ENCODE peak calls at places on chromosomes 1 and 21, in six cellular contexts. M is left ventricle myocardium inferior; I is activated naive CD8-positive, alpha-beta T cell treated with anti-CD3 and anti-CD28 coated beads for 36 hours; O is cardiac fibroblast; Z is astrocyte of the hippocampus; G is ACHN. P is an unnamed sample.

GRCh38 chr21:18549214-18549905 is 145.8 kb upstream of the TMPRSS15 start:
- DNase-seq in Z (peak), O (no peak), G (no peak), I (no peak), M (no peak), P (no peak)

GRCh38 chr1:158149175-158149574 is 31.5 kb upstream of the CD1D start:
- DNase-seq in M (peak), O (peak), Z (no peak), G (no peak), I (peak), P (no peak)

GRCh38 chr1:77900687-77901293 is 12.4 kb downstream of the NEXN start:
- DNase-seq in M (no peak), Z (peak), I (peak), O (peak), G (peak), P (peak)

GRCh38 chr1:42251042-42251441 is 84.0 kb downstream of the FOXJ3 start:
- DNase-seq in O (no peak), I (no peak), M (no peak), G (no peak), Z (no peak), P (no peak)

GRCh38 chr1:172588296-172589291 is 55.6 kb downstream of the SUCO start:
- DNase-seq in I (peak), M (no peak), O (peak), G (peak), Z (peak), P (no peak)

GRCh38 chr21:41280115-41280919 is 36.3 kb upstream of the FAM3B start:
- DNase-seq in M (no peak), Z (no peak), I (no peak), G (no peak), O (peak), P (no peak)

GRCh38 chr1:169250022-169250421 is 117.6 kb downstream of the NME7 start:
- DNase-seq in M (no peak), I (no peak), G (no peak), O (peak), Z (peak), P (no peak)

GRCh38 chr1:94061513-94062443 is 59.2 kb downstream of the ABCA4 start:
- DNase-seq in I (peak), M (peak), G (peak), Z (peak), O (peak), P (peak)

GRCh38 chr1:92992066-92992465 is 30.8 kb upstream of the DIPK1A start:
- DNase-seq in M (no peak), O (no peak), G (no peak), I (no peak), Z (peak), P (no peak)